ENCODE peak calls at places on chromosome 17, in five cellular contexts. B, C, N, O and L are unnamed samples.

GRCh38 chr17:68182940-68183551 is 64.8 kb upstream of the AMZ2 start:
- DNase-seq in B (peak; percentile 75), C (no peak), N (no peak), O (no peak), L (no peak)

GRCh38 chr17:47119746-47120520 is 69.2 kb downstream of the CDC27 start:
- DNase-seq in B (no peak), C (no peak), N (no peak), O (no peak), L (no peak)

GRCh38 chr17:7589204-7589868 is 558 bp downstream of the SOX15 start:
- DNase-seq in B (peak; percentile 63), C (peak; percentile 90), N (peak; percentile 89), O (peak; percentile 78), L (peak; percentile 86)

GRCh38 chr17:6233339-6233738 is 163.2 kb downstream of the WSCD1 start:
- DNase-seq in B (no peak), C (no peak), N (no peak), O (no peak), L (no peak)

GRCh38 chr17:35617505-35617904 is 30.4 kb downstream of the AP2B1 start:
- DNase-seq in B (no peak), C (no peak), N (no peak), O (no peak), L (no peak)

GRCh38 chr17:65609749-65610148 is 48.3 kb upstream of the AXIN2 start:
- DNase-seq in B (no peak), C (no peak), N (no peak), O (no peak), L (no peak)

GRCh38 chr17:14228903-14229302 is 7.8 kb downstream of the CDRT15 start:
- DNase-seq in B (no peak), C (no peak), N (no peak), O (no peak), L (no peak)

GRCh38 chr17:67549787-67550186 is 167.9 kb upstream of the NOL11 start:
- DNase-seq in B (no peak), C (no peak), N (no peak), O (no peak), L (no peak)

GRCh38 chr17:37388266-37388665 is 12.5 kb downstream of the C17orf78 start:
- DNase-seq in B (no peak), C (no peak), N (no peak), O (no peak), L (no peak)

GRCh38 chr17:30236807-30237206 is 1.3 kb upstream of the SLC6A4 start:
- DNase-seq in B (no peak), C (no peak), N (peak; percentile 16), O (peak; percentile 56), L (peak; percentile 59)

GRCh38 chr17:34692932-34693331 is 113.5 kb downstream of the TMEM132E start:
- DNase-seq in B (no peak), C (no peak), N (no peak), O (no peak), L (no peak)

GRCh38 chr17:32111141-32111771 is 31.0 kb upstream of the RHOT1 start:
- DNase-seq in B (peak; percentile 33), C (peak; percentile 71), N (peak; percentile 72), O (peak; percentile 36), L (peak; percentile 61)

GRCh38 chr17:77215281-77215680 is 74.5 kb downstream of the SEC14L1 start:
- DNase-seq in B (no peak), C (no peak), N (no peak), O (no peak), L (no peak)

GRCh38 chr17:68600881-68601564 is at the start of gene FAM20A:
- DNase-seq in B (no peak), C (no peak), N (peak; percentile 54), O (peak; percentile 76), L (peak; percentile 87)

GRCh38 chr17:21278304-21279197 is 6.0 kb upstream of the MAP2K3 start:
- DNase-seq in B (peak; percentile 52), C (peak; percentile 67), N (no peak), O (peak; percentile 77), L (peak; percentile 87)

GRCh38 chr17:57260325-57261083 is 4.2 kb downstream of the MSI2 start:
- DNase-seq in B (no peak), C (no peak), N (no peak), O (no peak), L (no peak)

GRCh38 chr17:64058547-64059115 is 38.2 kb upstream of the ICAM2 start:
- DNase-seq in B (no peak), C (no peak), N (no peak), O (no peak), L (no peak)

GRCh38 chr17:14741516-14741915 is 440.6 kb downstream of the HS3ST3B1 start:
- DNase-seq in B (no peak), C (no peak), N (no peak), O (no peak), L (no peak)

GRCh38 chr17:17567631-17568030 is 23.9 kb downstream of the PEMT start:
- DNase-seq in B (no peak), C (peak; percentile 88), N (peak; percentile 72), O (peak; percentile 49), L (peak; percentile 82)

GRCh38 chr17:77258638-77259037 is 117.9 kb downstream of the SEC14L1 start:
- DNase-seq in B (no peak), C (no peak), N (no peak), O (no peak), L (no peak)

GRCh38 chr17:81397314-81398169 is 2.3 kb downstream of the BAHCC1 start:
- DNase-seq in B (no peak), C (no peak), N (no peak), O (no peak), L (peak; percentile 74)

GRCh38 chr17:82553210-82553930 is 33.8 kb downstream of the FOXK2 start:
- DNase-seq in B (no peak), C (peak; percentile 77), N (no peak), O (no peak), L (no peak)

GRCh38 chr17:74214642-74215331 is 1.4 kb downstream of the TTYH2 start:
- DNase-seq in B (no peak), C (no peak), N (no peak), O (no peak), L (no peak)
- H3K4me3 ChIP-seq in B (peak overlapping the region; percentile 12), C (peak overlapping the region; percentile 51), N (peak overlapping the region; percentile 56), O (no peak overlapping the region), L (peak overlapping the region; percentile 63)

GRCh38 chr17:48490391-48491026 is 40.3 kb downstream of the HOXB1 start:
- DNase-seq in B (no peak), C (no peak), N (no peak), O (no peak), L (no peak)

GRCh38 chr17:48492401-48493298 is 38.2 kb downstream of the HOXB1 start:
- DNase-seq in B (peak; percentile 67), C (no peak), N (peak; percentile 35), O (peak; percentile 50), L (peak; percentile 69)

GRCh38 chr17:48497103-48497502 is 33.7 kb downstream of the HOXB1 start:
- DNase-seq in B (no peak), C (no peak), N (no peak), O (no peak), L (no peak)

GRCh38 chr17:48491527-48492273 is 39.1 kb downstream of the HOXB1 start:
- DNase-seq in B (no peak), C (no peak), N (no peak), O (no peak), L (no peak)

GRCh38 chr17:48494335-48494734 is 36.5 kb downstream of the HOXB1 start:
- DNase-seq in B (no peak), C (no peak), N (no peak), O (no peak), L (no peak)
- H3K4me1 ChIP-seq in B (no peaks in the 10 kb centered on the region), C (peaks cover 9% of the 10 kb centered on the region), N (peaks cover 3% of the 10 kb centered on the region), O (peaks cover 6% of the 10 kb centered on the region), L (peaks cover 5% of the 10 kb centered on the region)

GRCh38 chr17:49585422-49586027 is 9.9 kb downstream of the NXPH3 start:
- DNase-seq in B (no peak), C (no peak), N (no peak), O (no peak), L (no peak)
- TF ChIP-seq CTCF in B (no peak), C (no peak), N (no peak), O (no peak), L (no peak)

GRCh38 chr17:50963139-50963538 is 97.0 kb upstream of the TOB1 start:
- DNase-seq in B (no peak), C (no peak), N (no peak), O (no peak), L (no peak)
- H3K4me3 ChIP-seq in B (no peak overlapping the region), C (no peak overlapping the region), N (no peak overlapping the region), O (no peak overlapping the region), L (no peak overlapping the region)

DNA sequence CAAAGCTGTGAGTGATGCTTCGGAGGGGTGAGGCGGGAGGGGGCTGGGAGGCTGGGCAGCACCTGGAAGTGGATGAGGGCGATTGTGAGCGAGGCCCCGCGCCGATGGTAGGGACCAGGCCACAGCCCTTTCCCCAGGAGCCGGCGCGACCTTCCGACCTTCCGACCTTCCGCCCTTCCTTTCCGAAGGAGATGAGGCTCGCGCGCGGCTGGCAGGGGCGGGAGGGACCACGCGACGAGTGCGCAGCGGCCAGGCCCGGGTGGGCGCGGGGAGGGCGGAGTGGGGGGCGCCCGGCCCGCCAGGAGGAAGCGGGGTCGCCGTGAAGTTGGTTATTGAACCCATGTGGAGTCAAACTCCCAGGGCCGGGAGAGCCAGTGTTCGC is 56.5 kb downstream of the RAP1GAP2 start:
- DNase-seq in B (no peak), C (no peak), N (no peak), O (no peak), L (no peak)
- H3K4me1 ChIP-seq in B (peaks cover 12% of the 10 kb centered on the region), C (peaks cover 29% of the 10 kb centered on the region), N (peaks cover 1% of the 10 kb centered on the region), O (peaks cover 14% of the 10 kb centered on the region), L (peaks cover 34% of the 10 kb centered on the region)

GRCh38 chr17:9120471-9120870 is 99.2 kb downstream of the NTN1 start:
- DNase-seq in B (no peak), C (peak; percentile 61), N (no peak), O (no peak), L (no peak)
- TF ChIP-seq CTCF in B (no peak), C (peak; percentile 17), N (no peak), O (no peak), L (no peak)

GRCh38 chr17:74431568-74432483 is at the start of gene GPRC5C:
- DNase-seq in B (peak; percentile 34), C (peak; percentile 92), N (peak; percentile 91), O (peak; percentile 83), L (peak; percentile 95)

GRCh38 chr17:74430706-74431567 is 951 bp upstream of the GPRC5C start:
- DNase-seq in B (no peak), C (peak; percentile 98), N (peak; percentile 96), O (peak; percentile 86), L (peak; percentile 98)

GRCh38 chr17:74435775-74436359 is 4.0 kb downstream of the GPRC5C start:
- DNase-seq in B (no peak), C (no peak), N (no peak), O (no peak), L (no peak)

GRCh38 chr17:74432484-74433391 is 850 bp downstream of the GPRC5C start:
- DNase-seq in B (no peak), C (no peak), N (no peak), O (no peak), L (no peak)

DNA sequence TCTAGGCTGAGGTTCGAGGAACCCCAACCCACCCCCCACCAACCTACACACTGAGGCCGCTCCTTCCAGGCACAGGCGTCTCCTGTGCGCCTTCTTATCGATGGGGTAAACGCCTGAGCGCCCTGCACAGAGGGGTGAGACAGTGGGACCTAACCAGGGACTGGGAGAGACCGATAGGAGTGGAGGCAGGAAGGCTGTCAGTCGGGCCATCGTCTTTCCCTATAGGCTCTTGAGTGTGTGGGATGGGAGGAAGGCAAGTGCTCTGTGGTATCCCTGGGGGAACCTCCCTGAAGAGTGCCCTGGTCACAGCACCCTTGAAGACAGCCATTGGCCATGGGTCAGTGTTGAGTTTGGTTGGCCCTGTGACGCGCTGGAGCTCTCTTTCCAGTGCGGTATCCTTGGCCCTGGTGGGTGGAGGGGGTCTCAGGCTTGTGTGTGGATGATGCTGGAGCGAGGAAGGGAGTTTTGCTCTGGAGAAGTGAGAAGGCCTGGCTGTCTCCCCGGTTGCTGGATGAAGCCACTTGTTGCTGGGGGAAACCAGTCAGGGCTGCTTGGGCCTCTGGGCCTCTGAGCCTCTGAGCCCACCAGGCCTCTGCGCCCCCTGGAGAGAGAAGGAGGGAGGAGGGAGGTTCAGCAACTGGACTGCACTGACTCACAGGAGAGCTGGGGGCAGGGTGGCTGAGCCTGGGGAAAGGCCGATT is 1.7 kb downstream of the GPRC5C start:
- DNase-seq in B (no peak), C (peak; percentile 82), N (peak; percentile 54), O (no peak), L (peak; percentile 59)
- H3K4me3 ChIP-seq in B (no peak overlapping the region), C (peak overlapping the region; percentile 91), N (peak overlapping the region; percentile 52), O (no peak overlapping the region), L (peak overlapping the region; percentile 78)